ENCODE peak calls at places on chromosomes 1 and 21, in eight cellular contexts. P is CD8-positive, alpha-beta memory T cell; N is mesothelial cell of epicardium; R is activated T-cell treated with anti-CD3 and anti-CD28 coated beads for 1 hour; A is ELR; W is anterior cingulate cortex; Z is stimulated activated naive CD8-positive, alpha-beta T cell treated with anti-CD3 and anti-CD28 coated beads, Interleukin-15, Interleukin-2, amounts not matched to agents 100 U/mL and 50 U/mL, for 24 hours; V is adipocyte. Y is an unnamed sample.

GRCh38 chr1:240107058-240107684 is 15.5 kb downstream of the FMN2 start:
- DNase-seq in P (no peak), N (no peak), R (no peak), A (peak), W (no peak), Z (no peak), V (peak), Y (peak)

GRCh38 chr1:226651732-226652105 is 87.4 kb downstream of the ITPKB start:
- DNase-seq in P (no peak), N (no peak), R (no peak), A (no peak), W (no peak), Z (no peak), V (no peak), Y (no peak)

GRCh38 chr1:178532392-178532791 is 19.5 kb downstream of the TEX35 start:
- DNase-seq in P (peak), N (peak), R (peak), A (peak), W (peak), Z (peak), V (peak), Y (peak)

GRCh38 chr1:75338974-75339483 is 204.8 kb downstream of the LHX8 start:
- DNase-seq in P (no peak), N (no peak), R (no peak), A (no peak), W (no peak), Z (no peak), V (no peak), Y (no peak)

GRCh38 chr1:47751188-47751587 is 246.0 kb downstream of the TRABD2B start:
- DNase-seq in P (no peak), N (no peak), R (no peak), A (no peak), W (no peak), Z (no peak), V (no peak), Y (no peak)

GRCh38 chr1:234929369-234929768 is 199.3 kb downstream of the TOMM20 start:
- DNase-seq in P (no peak), N (no peak), R (no peak), A (no peak), W (no peak), Z (peak), V (no peak), Y (no peak)

GRCh38 chr1:36761073-36761472 is 273.2 kb downstream of the GRIK3 start:
- DNase-seq in P (no peak), N (no peak), R (no peak), A (no peak), W (no peak), Z (no peak), V (no peak), Y (no peak)

GRCh38 chr1:220330265-220330664 is 58.0 kb upstream of the RAB3GAP2 start:
- DNase-seq in P (no peak), N (no peak), R (no peak), A (no peak), W (no peak), Z (no peak), V (peak), Y (no peak)

GRCh38 chr1:37471345-37472231 is 2.8 kb upstream of the ZC3H12A start:
- DNase-seq in P (peak), N (no peak), R (no peak), A (peak), W (peak), Z (no peak), V (peak), Y (peak)

GRCh38 chr1:243230914-243231313 is 24.2 kb downstream of the CEP170 start:
- DNase-seq in P (no peak), N (no peak), R (no peak), A (peak), W (no peak), Z (no peak), V (peak), Y (no peak)

GRCh38 chr21:43719748-43720538 is 1.0 kb downstream of the PDXK start:
- DNase-seq in P (peak), N (no peak), R (no peak), A (peak), W (no peak), Z (no peak), V (peak), Y (peak)

GRCh38 chr1:160400284-160400645 is at the start of gene VANGL2:
- DNase-seq in P (peak), N (peak), R (peak), A (no peak), W (peak), Z (peak), V (peak), Y (no peak)

GRCh38 chr21:28421716-28422480 is 570.8 kb downstream of the LTN1 start:
- DNase-seq in P (no peak), N (no peak), R (no peak), A (peak), W (no peak), Z (no peak), V (peak), Y (peak)

GRCh38 chr21:26948194-26948593 is 18.7 kb downstream of the ADAMTS5 start:
- DNase-seq in P (no peak), N (no peak), R (no peak), A (no peak), W (no peak), Z (no peak), V (no peak), Y (no peak)